ENCODE peak calls at places on chromosomes 2 and 18, in nine cellular contexts. O, R, G, V, H, I, S, F and E are unnamed samples.

GRCh38 chr18:56028514-56028913 is 440.5 kb upstream of the TCF4 start:
- DNase-seq in O (no peak), R (no peak), G (no peak), V (no peak), H (no peak), I (no peak), S (no peak), F (no peak), E (no peak)

GRCh38 chr18:38807915-38808314 is 1242.3 kb upstream of the CELF4 start:
- DNase-seq in O (no peak), R (no peak), G (no peak), V (no peak), H (no peak), I (no peak), S (no peak), F (no peak), E (no peak)

GRCh38 chr2:195457873-195458272 is 199.2 kb upstream of the SLC39A10 start:
- DNase-seq in O (no peak), R (no peak), G (no peak), V (no peak), H (no peak), I (no peak), S (no peak), F (no peak), E (no peak)

GRCh38 chr2:400988-401679 is 113.2 kb upstream of the ALKAL2 start:
- DNase-seq in O (no peak), R (no peak), G (no peak), V (no peak), H (no peak), I (peak), S (no peak), F (no peak), E (no peak)

GRCh38 chr2:182163878-182164277 is 178.2 kb downstream of the PPP1R1C start:
- DNase-seq in O (no peak), R (no peak), G (no peak), V (no peak), H (no peak), I (no peak), S (no peak), F (no peak), E (no peak)

GRCh38 chr2:113886479-113887383 is 3.2 kb upstream of the ACTR3 start:
- DNase-seq in O (no peak), R (no peak), G (peak), V (no peak), H (no peak), I (no peak), S (peak), F (peak), E (peak)

GRCh38 chr2:40346535-40347354 is 105.1 kb downstream of the SLC8A1 start:
- DNase-seq in O (peak), R (no peak), G (no peak), V (no peak), H (no peak), I (no peak), S (peak), F (peak), E (no peak)

GRCh38 chr2:160111951-160112798 is 49.8 kb upstream of the PLA2R1 start:
- DNase-seq in O (no peak), R (no peak), G (no peak), V (no peak), H (no peak), I (no peak), S (no peak), F (peak), E (peak)

GRCh38 chr18:79439201-79440023 is 43.7 kb downstream of the NFATC1 start:
- DNase-seq in O (no peak), R (peak), G (peak), V (no peak), H (peak), I (no peak), S (peak), F (no peak), E (no peak)

GRCh38 chr18:3066391-3067079 is 53.6 kb upstream of the LPIN2 start:
- DNase-seq in O (no peak), R (no peak), G (no peak), V (no peak), H (no peak), I (peak), S (no peak), F (no peak), E (no peak)

GRCh38 chr2:169276045-169276444 is 86.3 kb downstream of the LRP2 start:
- DNase-seq in O (no peak), R (no peak), G (no peak), V (no peak), H (no peak), I (no peak), S (peak), F (no peak), E (no peak)

GRCh38 chr2:121471571-121472464 is 58.9 kb upstream of the RNU4ATAC start:
- DNase-seq in O (no peak), R (no peak), G (no peak), V (no peak), H (no peak), I (no peak), S (peak), F (no peak), E (no peak)

GRCh38 chr18:48902023-48902855 is 48.5 kb downstream of the SMAD7 start:
- DNase-seq in O (peak), R (no peak), G (no peak), V (peak), H (no peak), I (peak), S (peak), F (no peak), E (no peak)

GRCh38 chr18:32771871-32772499 is 838 bp downstream of the KLHL14 start:
- DNase-seq in O (no peak), R (peak), G (peak), V (no peak), H (no peak), I (peak), S (no peak), F (no peak), E (no peak)

GRCh38 chr2:3536682-3537632 is 17.6 kb upstream of the ADI1 start:
- DNase-seq in O (peak), R (peak), G (peak), V (no peak), H (no peak), I (no peak), S (peak), F (peak), E (no peak)

GRCh38 chr2:203855274-203855673 is 12.3 kb upstream of the CTLA4 start:
- DNase-seq in O (no peak), R (no peak), G (no peak), V (no peak), H (no peak), I (no peak), S (no peak), F (no peak), E (no peak)

GRCh38 chr2:239763433-239764097 is 261.6 kb downstream of the NDUFA10 start:
- DNase-seq in O (peak), R (no peak), G (no peak), V (peak), H (no peak), I (peak), S (no peak), F (no peak), E (no peak)

GRCh38 chr18:21242141-21243040 is at the start of gene GREB1L:
- DNase-seq in O (peak), R (peak), G (no peak), V (no peak), H (no peak), I (peak), S (peak), F (peak), E (no peak)